ENCODE peak calls at places on chromosomes 4 and X, in eight cellular contexts. Z is Caco-2, A is breast epithelium, C is right cardiac atrium, F is GM23248, D is right lobe of liver, Y is H1, Q is heart right ventricle. O is an unnamed sample.

GRCh38 chr4:5746829-5747745 is 36.1 kb downstream of the EVC start:
- DNase-seq in Z (no peak), A (no peak), C (no peak), F (peak; percentile 82), D (no peak), Y (no peak), Q (no peak), O (no peak)

GRCh38 chr4:147482281-147482680 is 1.4 kb downstream of the EDNRA start:
- DNase-seq in Z (no peak), A (no peak), C (no peak), F (no peak), D (no peak), Y (no peak), Q (no peak), O (no peak)

GRCh38 chr4:189032939-189033338 is 893.7 kb downstream of the TRIML1 start:
- DNase-seq in Z (no peak), A (no peak), C (no peak), F (no peak), D (no peak), Y (no peak), Q (no peak), O (no peak)

GRCh38 chr4:143133966-143134365 is 50.8 kb upstream of the USP38 start:
- DNase-seq in Z (no peak), A (no peak), C (no peak), F (no peak), D (no peak), Y (no peak), Q (no peak), O (no peak)

GRCh38 chr4:136643416-136643815 is 888.9 kb downstream of the PCDH18 start:
- DNase-seq in Z (no peak), A (no peak), C (no peak), F (no peak), D (no peak), Y (no peak), Q (no peak), O (no peak)

GRCh38 chr4:101693842-101694398 is 96.6 kb upstream of the BANK1 start:
- DNase-seq in Z (no peak), A (no peak), C (no peak), F (no peak), D (no peak), Y (no peak), Q (no peak), O (no peak)

GRCh38 chr4:176320976-176321361 is 1.2 kb downstream of the SPCS3 start:
- DNase-seq in Z (no peak), A (no peak), C (no peak), F (peak; percentile 40), D (no peak), Y (no peak), Q (no peak), O (no peak)

GRCh38 chr4:89251396-89251795 is 56.2 kb downstream of the GPRIN3 start:
- DNase-seq in Z (no peak), A (no peak), C (no peak), F (no peak), D (no peak), Y (no peak), Q (no peak), O (no peak)

GRCh38 chr4:38868055-38868965 is 704 bp downstream of the FAM114A1 start:
- DNase-seq in Z (no peak), A (no peak), C (peak; percentile 85), F (peak; percentile 72), D (peak; percentile 62), Y (peak; percentile 59), Q (peak; percentile 57), O (peak; percentile 52)

GRCh38 chrX:48083212-48083611 is 11.8 kb upstream of the ZNF630 start:
- DNase-seq in Z (peak; percentile 46), A (no peak), C (no peak), F (peak; percentile 61), D (peak; percentile 20), Y (peak; percentile 49), Q (no peak), O (peak; percentile 13)

GRCh38 chr4:78320353-78320935 is 231.1 kb upstream of the ANXA3 start:
- DNase-seq in Z (no peak), A (no peak), C (no peak), F (no peak), D (no peak), Y (no peak), Q (no peak), O (no peak)

GRCh38 chr4:3323071-3323481 is 30.3 kb downstream of the RGS12 start:
- DNase-seq in Z (no peak), A (peak; percentile 25), C (no peak), F (no peak), D (no peak), Y (no peak), Q (no peak), O (no peak)

GRCh38 chr4:103076777-103077347 is 301 bp upstream of the SLC9B2 start:
- DNase-seq in Z (no peak), A (no peak), C (no peak), F (no peak), D (no peak), Y (no peak), Q (no peak), O (no peak)

GRCh38 chrX:7054219-7055206 is 93.0 kb upstream of the STS start:
- DNase-seq in Z (no peak), A (no peak), C (no peak), F (no peak), D (no peak), Y (no peak), Q (no peak), O (no peak)

GRCh38 chr4:30720021-30720655 is at the start of gene PCDH7:
- DNase-seq in Z (peak; percentile 61), A (no peak), C (peak; percentile 64), F (peak; percentile 71), D (peak; percentile 28), Y (peak; percentile 76), Q (peak; percentile 23), O (peak; percentile 22)

GRCh38 chr4:6659897-6660296 is 19.4 kb downstream of the MRFAP1 start:
- DNase-seq in Z (no peak), A (no peak), C (no peak), F (no peak), D (no peak), Y (no peak), Q (no peak), O (no peak)

GRCh38 chr4:148951346-148951745 is 509.1 kb upstream of the NR3C2 start:
- DNase-seq in Z (peak; percentile 38), A (no peak), C (no peak), F (no peak), D (no peak), Y (no peak), Q (no peak), O (no peak)

GRCh38 chr4:185997287-185997686 is 71.7 kb upstream of the TLR3 start:
- DNase-seq in Z (no peak), A (no peak), C (peak; percentile 71), F (no peak), D (no peak), Y (peak; percentile 29), Q (peak; percentile 65), O (peak; percentile 59)

GRCh38 chr4:148447672-148448071 is 5.5 kb upstream of the NR3C2 start:
- DNase-seq in Z (no peak), A (no peak), C (no peak), F (peak; percentile 42), D (no peak), Y (no peak), Q (no peak), O (no peak)

GRCh38 chrX:10235851-10236250 is 79.1 kb downstream of the CLCN4 start:
- DNase-seq in Z (no peak), A (no peak), C (no peak), F (peak; percentile 75), D (no peak), Y (no peak), Q (no peak), O (no peak)

GRCh38 chrX:126551725-126552312 is 795 bp downstream of the DCAF12L1 start:
- DNase-seq in Z (no peak), A (no peak), C (peak; percentile 43), F (no peak), D (no peak), Y (no peak), Q (peak; percentile 3), O (no peak)
- H3K4me3 ChIP-seq in Z (no peak overlapping the region), A (no peak overlapping the region), C (no peak overlapping the region), F (no peak overlapping the region), D (no peak overlapping the region), Y (no peak overlapping the region), Q (no peak overlapping the region), O (no peak overlapping the region)

GRCh38 chr4:112861378-112862317 is 187.8 kb upstream of the ANK2 start:
- DNase-seq in Z (no peak), A (no peak), C (no peak), F (no peak), D (no peak), Y (no peak), Q (no peak), O (no peak)
- H3K4me1 ChIP-seq in Z (peaks cover 20% of the 10 kb centered on the region), A (no peaks in the 10 kb centered on the region), C (no peaks in the 10 kb centered on the region), F (peaks cover 23% of the 10 kb centered on the region), D (no peaks in the 10 kb centered on the region), Y (peaks cover 18% of the 10 kb centered on the region), Q (no peaks in the 10 kb centered on the region), O (peaks cover 24% of the 10 kb centered on the region)

GRCh38 chr4:182145360-182145905 is 97.8 kb upstream of the TENM3 start:
- DNase-seq in Z (no peak), A (no peak), C (no peak), F (peak; percentile 1), D (no peak), Y (no peak), Q (no peak), O (no peak)
- H3K27me3 ChIP-seq in Z (no peaks in the 10 kb centered on the region), A (peaks cover 54% of the 10 kb centered on the region), C (peaks cover 4% of the 10 kb centered on the region), F (peaks cover 49% of the 10 kb centered on the region), D (peaks cover 26% of the 10 kb centered on the region), Y (peaks cover 21% of the 10 kb centered on the region), Q (peaks cover 77% of the 10 kb centered on the region), O (peaks cover 98% of the 10 kb centered on the region)

GRCh38 chr4:107989537-107990386 is at the start of gene HADH:
- DNase-seq in Z (peak; percentile 89), A (peak; percentile 90), C (peak; percentile 97), F (peak; percentile 98), D (peak; percentile 95), Y (peak; percentile 91), Q (peak; percentile 95), O (peak; percentile 96)

GRCh38 chr4:107991945-107992625 is 2.4 kb downstream of the HADH start:
- DNase-seq in Z (no peak), A (no peak), C (no peak), F (peak; percentile 31), D (no peak), Y (no peak), Q (no peak), O (no peak)

GRCh38 chr4:107988763-107989035 is 990 bp upstream of the HADH start:
- DNase-seq in Z (no peak), A (no peak), C (no peak), F (no peak), D (no peak), Y (no peak), Q (no peak), O (no peak)

GRCh38 chr4:107989162-107989536 is 540 bp upstream of the HADH start:
- DNase-seq in Z (no peak), A (no peak), C (no peak), F (no peak), D (no peak), Y (no peak), Q (no peak), O (no peak)

GRCh38 chr4:107987916-107988762 is 1.6 kb upstream of the HADH start:
- DNase-seq in Z (no peak), A (no peak), C (no peak), F (no peak), D (no peak), Y (no peak), Q (no peak), O (no peak)
- H3K4me3 ChIP-seq in Z (no peak overlapping the region), A (no peak overlapping the region), C (no peak overlapping the region), F (no peak overlapping the region), D (peak overlapping the region; percentile 88), Y (no peak overlapping the region), Q (peak overlapping the region; percentile 93), O (peak overlapping the region; percentile 80)